ENCODE peak calls at places on chromosomes 1 and 21, in ten cellular contexts. One of them, this sample, is unnamed.

GRCh38 chr1:89523597-89524368 is 846 bp upstream of the LRRC8B start:
- DNase-seq in neural progenitor cell: peak; percentile 85
- DNase-seq in body of pancreas: peak; percentile 59
- DNase-seq in thyroid gland: no peak
- DNase-seq in cardiac fibroblast: peak; percentile 36
- DNase-seq in stimulated activated CD8-positive, alpha-beta memory T cell treated with anti-CD3 and anti-CD28 coated beads, Interleukin-2, amount 100 ng/mL, for 48 hours: peak; percentile 34
- DNase-seq in T-helper 1 cell: peak; percentile 41
- DNase-seq in heart left ventricle: no peak
- DNase-seq in NCI-H1092 treated with DMSO at 0.1 percent for 48 hours: peak; percentile 77
- DNase-seq in activated T-helper 1 cell treated with anti-CD3 and anti-CD28 coated beads, Interleukin-12 subunit alpha, Interleukin-12 subunit beta, Interleukin-2, Interleukin-4 antibody, amounts not matched to agents 30 ng/mL and 10 ng/mL and 1 ng/mL, durations not matched to agents 14 hours and 24 hours and 36 hours: no peak
- DNase-seq in this sample: no peak

GRCh38 chr21:36783612-36784383 is 84.9 kb downstream of the SIM2 start:
- DNase-seq in stimulated activated CD8-positive, alpha-beta memory T cell treated with anti-CD3 and anti-CD28 coated beads, Interleukin-2, amount 100 ng/mL, for 48 hours: no peak
- DNase-seq in thyroid gland: peak; percentile 67
- DNase-seq in heart left ventricle: no peak
- DNase-seq in cardiac fibroblast: peak; percentile 18
- DNase-seq in neural progenitor cell: no peak
- DNase-seq in T-helper 1 cell: no peak
- DNase-seq in body of pancreas: no peak
- DNase-seq in NCI-H1092 treated with DMSO at 0.1 percent for 48 hours: no peak
- DNase-seq in activated T-helper 1 cell treated with anti-CD3 and anti-CD28 coated beads, Interleukin-12 subunit alpha, Interleukin-12 subunit beta, Interleukin-2, Interleukin-4 antibody, amounts not matched to agents 30 ng/mL and 10 ng/mL and 1 ng/mL, durations not matched to agents 14 hours and 24 hours and 36 hours: no peak
- DNase-seq in this sample: no peak

GRCh38 chr1:211870156-211870555 is 39.6 kb upstream of the LPGAT1 start:
- DNase-seq in NCI-H1092 treated with DMSO at 0.1 percent for 48 hours: no peak
- DNase-seq in heart left ventricle: no peak
- DNase-seq in thyroid gland: no peak
- DNase-seq in neural progenitor cell: no peak
- DNase-seq in body of pancreas: no peak
- DNase-seq in stimulated activated CD8-positive, alpha-beta memory T cell treated with anti-CD3 and anti-CD28 coated beads, Interleukin-2, amount 100 ng/mL, for 48 hours: no peak
- DNase-seq in cardiac fibroblast: peak; percentile 15
- DNase-seq in activated T-helper 1 cell treated with anti-CD3 and anti-CD28 coated beads, Interleukin-12 subunit alpha, Interleukin-12 subunit beta, Interleukin-2, Interleukin-4 antibody, amounts not matched to agents 30 ng/mL and 10 ng/mL and 1 ng/mL, durations not matched to agents 14 hours and 24 hours and 36 hours: no peak
- DNase-seq in T-helper 1 cell: no peak
- DNase-seq in this sample: no peak

GRCh38 chr1:111959436-111959835 is 30.0 kb downstream of the KCND3 start:
- DNase-seq in thyroid gland: no peak
- DNase-seq in neural progenitor cell: no peak
- DNase-seq in activated T-helper 1 cell treated with anti-CD3 and anti-CD28 coated beads, Interleukin-12 subunit alpha, Interleukin-12 subunit beta, Interleukin-2, Interleukin-4 antibody, amounts not matched to agents 30 ng/mL and 10 ng/mL and 1 ng/mL, durations not matched to agents 14 hours and 24 hours and 36 hours: no peak
- DNase-seq in stimulated activated CD8-positive, alpha-beta memory T cell treated with anti-CD3 and anti-CD28 coated beads, Interleukin-2, amount 100 ng/mL, for 48 hours: no peak
- DNase-seq in NCI-H1092 treated with DMSO at 0.1 percent for 48 hours: no peak
- DNase-seq in heart left ventricle: no peak
- DNase-seq in T-helper 1 cell: no peak
- DNase-seq in body of pancreas: no peak
- DNase-seq in cardiac fibroblast: no peak
- DNase-seq in this sample: no peak

GRCh38 chr1:14778882-14779594 is 180.6 kb downstream of the KAZN start:
- DNase-seq in NCI-H1092 treated with DMSO at 0.1 percent for 48 hours: no peak
- DNase-seq in cardiac fibroblast: peak; percentile 31
- DNase-seq in stimulated activated CD8-positive, alpha-beta memory T cell treated with anti-CD3 and anti-CD28 coated beads, Interleukin-2, amount 100 ng/mL, for 48 hours: peak; percentile 16
- DNase-seq in T-helper 1 cell: no peak
- DNase-seq in body of pancreas: peak; percentile 63
- DNase-seq in activated T-helper 1 cell treated with anti-CD3 and anti-CD28 coated beads, Interleukin-12 subunit alpha, Interleukin-12 subunit beta, Interleukin-2, Interleukin-4 antibody, amounts not matched to agents 30 ng/mL and 10 ng/mL and 1 ng/mL, durations not matched to agents 14 hours and 24 hours and 36 hours: no peak
- DNase-seq in heart left ventricle: no peak
- DNase-seq in neural progenitor cell: peak; percentile 84
- DNase-seq in thyroid gland: peak; percentile 18
- DNase-seq in this sample: peak; percentile 38

GRCh38 chr1:15354580-15354965 is 55.1 kb upstream of the EFHD2 start:
- DNase-seq in T-helper 1 cell: no peak
- DNase-seq in NCI-H1092 treated with DMSO at 0.1 percent for 48 hours: no peak
- DNase-seq in cardiac fibroblast: peak; percentile 18
- DNase-seq in thyroid gland: no peak
- DNase-seq in heart left ventricle: no peak
- DNase-seq in activated T-helper 1 cell treated with anti-CD3 and anti-CD28 coated beads, Interleukin-12 subunit alpha, Interleukin-12 subunit beta, Interleukin-2, Interleukin-4 antibody, amounts not matched to agents 30 ng/mL and 10 ng/mL and 1 ng/mL, durations not matched to agents 14 hours and 24 hours and 36 hours: no peak
- DNase-seq in neural progenitor cell: no peak
- DNase-seq in body of pancreas: no peak
- DNase-seq in stimulated activated CD8-positive, alpha-beta memory T cell treated with anti-CD3 and anti-CD28 coated beads, Interleukin-2, amount 100 ng/mL, for 48 hours: no peak
- DNase-seq in this sample: no peak

GRCh38 chr1:243850013-243850367 is at the start of gene AKT3:
- DNase-seq in activated T-helper 1 cell treated with anti-CD3 and anti-CD28 coated beads, Interleukin-12 subunit alpha, Interleukin-12 subunit beta, Interleukin-2, Interleukin-4 antibody, amounts not matched to agents 30 ng/mL and 10 ng/mL and 1 ng/mL, durations not matched to agents 14 hours and 24 hours and 36 hours: no peak
- DNase-seq in thyroid gland: no peak
- DNase-seq in neural progenitor cell: peak; percentile 91
- DNase-seq in body of pancreas: no peak
- DNase-seq in NCI-H1092 treated with DMSO at 0.1 percent for 48 hours: no peak
- DNase-seq in stimulated activated CD8-positive, alpha-beta memory T cell treated with anti-CD3 and anti-CD28 coated beads, Interleukin-2, amount 100 ng/mL, for 48 hours: no peak
- DNase-seq in heart left ventricle: no peak
- DNase-seq in cardiac fibroblast: peak; percentile 86
- DNase-seq in T-helper 1 cell: no peak
- DNase-seq in this sample: no peak

GRCh38 chr1:203325004-203325417 is 19.7 kb downstream of the BTG2 start:
- DNase-seq in heart left ventricle: no peak
- DNase-seq in stimulated activated CD8-positive, alpha-beta memory T cell treated with anti-CD3 and anti-CD28 coated beads, Interleukin-2, amount 100 ng/mL, for 48 hours: no peak
- DNase-seq in body of pancreas: no peak
- DNase-seq in T-helper 1 cell: peak; percentile 41
- DNase-seq in NCI-H1092 treated with DMSO at 0.1 percent for 48 hours: peak; percentile 94
- DNase-seq in thyroid gland: no peak
- DNase-seq in neural progenitor cell: peak; percentile 85
- DNase-seq in activated T-helper 1 cell treated with anti-CD3 and anti-CD28 coated beads, Interleukin-12 subunit alpha, Interleukin-12 subunit beta, Interleukin-2, Interleukin-4 antibody, amounts not matched to agents 30 ng/mL and 10 ng/mL and 1 ng/mL, durations not matched to agents 14 hours and 24 hours and 36 hours: peak; percentile 66
- DNase-seq in cardiac fibroblast: peak; percentile 15
- DNase-seq in this sample: no peak

GRCh38 chr1:9182784-9183257 is 51.8 kb upstream of the H6PD start:
- DNase-seq in T-helper 1 cell: no peak
- DNase-seq in activated T-helper 1 cell treated with anti-CD3 and anti-CD28 coated beads, Interleukin-12 subunit alpha, Interleukin-12 subunit beta, Interleukin-2, Interleukin-4 antibody, amounts not matched to agents 30 ng/mL and 10 ng/mL and 1 ng/mL, durations not matched to agents 14 hours and 24 hours and 36 hours: no peak
- DNase-seq in cardiac fibroblast: no peak
- DNase-seq in body of pancreas: peak; percentile 25
- DNase-seq in heart left ventricle: no peak
- DNase-seq in thyroid gland: no peak
- DNase-seq in stimulated activated CD8-positive, alpha-beta memory T cell treated with anti-CD3 and anti-CD28 coated beads, Interleukin-2, amount 100 ng/mL, for 48 hours: no peak
- DNase-seq in NCI-H1092 treated with DMSO at 0.1 percent for 48 hours: no peak
- DNase-seq in neural progenitor cell: peak; percentile 47
- DNase-seq in this sample: no peak

GRCh38 chr1:92544756-92545165 is 58.0 kb upstream of the GFI1 start:
- DNase-seq in thyroid gland: no peak
- DNase-seq in activated T-helper 1 cell treated with anti-CD3 and anti-CD28 coated beads, Interleukin-12 subunit alpha, Interleukin-12 subunit beta, Interleukin-2, Interleukin-4 antibody, amounts not matched to agents 30 ng/mL and 10 ng/mL and 1 ng/mL, durations not matched to agents 14 hours and 24 hours and 36 hours: no peak
- DNase-seq in stimulated activated CD8-positive, alpha-beta memory T cell treated with anti-CD3 and anti-CD28 coated beads, Interleukin-2, amount 100 ng/mL, for 48 hours: no peak
- DNase-seq in T-helper 1 cell: no peak
- DNase-seq in cardiac fibroblast: no peak
- DNase-seq in body of pancreas: no peak
- DNase-seq in neural progenitor cell: no peak
- DNase-seq in heart left ventricle: no peak
- DNase-seq in NCI-H1092 treated with DMSO at 0.1 percent for 48 hours: no peak
- DNase-seq in this sample: no peak

GRCh38 chr1:199794105-199794863 is 233.2 kb upstream of the NR5A2 start:
- DNase-seq in stimulated activated CD8-positive, alpha-beta memory T cell treated with anti-CD3 and anti-CD28 coated beads, Interleukin-2, amount 100 ng/mL, for 48 hours: no peak
- DNase-seq in NCI-H1092 treated with DMSO at 0.1 percent for 48 hours: no peak
- DNase-seq in activated T-helper 1 cell treated with anti-CD3 and anti-CD28 coated beads, Interleukin-12 subunit alpha, Interleukin-12 subunit beta, Interleukin-2, Interleukin-4 antibody, amounts not matched to agents 30 ng/mL and 10 ng/mL and 1 ng/mL, durations not matched to agents 14 hours and 24 hours and 36 hours: no peak
- DNase-seq in heart left ventricle: no peak
- DNase-seq in cardiac fibroblast: peak; percentile 33
- DNase-seq in T-helper 1 cell: no peak
- DNase-seq in body of pancreas: peak; percentile 25
- DNase-seq in neural progenitor cell: no peak
- DNase-seq in thyroid gland: no peak
- DNase-seq in this sample: no peak

GRCh38 chr1:184078564-184079107 is 27.1 kb downstream of the TSEN15 start:
- DNase-seq in stimulated activated CD8-positive, alpha-beta memory T cell treated with anti-CD3 and anti-CD28 coated beads, Interleukin-2, amount 100 ng/mL, for 48 hours: no peak
- DNase-seq in cardiac fibroblast: peak; percentile 4
- DNase-seq in thyroid gland: no peak
- DNase-seq in body of pancreas: no peak
- DNase-seq in NCI-H1092 treated with DMSO at 0.1 percent for 48 hours: peak; percentile 76
- DNase-seq in neural progenitor cell: no peak
- DNase-seq in heart left ventricle: no peak
- DNase-seq in activated T-helper 1 cell treated with anti-CD3 and anti-CD28 coated beads, Interleukin-12 subunit alpha, Interleukin-12 subunit beta, Interleukin-2, Interleukin-4 antibody, amounts not matched to agents 30 ng/mL and 10 ng/mL and 1 ng/mL, durations not matched to agents 14 hours and 24 hours and 36 hours: no peak
- DNase-seq in T-helper 1 cell: no peak
- DNase-seq in this sample: no peak

GRCh38 chr1:1479547-1480483 is 8.2 kb downstream of the ATAD3B start:
- DNase-seq in NCI-H1092 treated with DMSO at 0.1 percent for 48 hours: no peak
- DNase-seq in body of pancreas: no peak
- DNase-seq in stimulated activated CD8-positive, alpha-beta memory T cell treated with anti-CD3 and anti-CD28 coated beads, Interleukin-2, amount 100 ng/mL, for 48 hours: no peak
- DNase-seq in neural progenitor cell: no peak
- DNase-seq in activated T-helper 1 cell treated with anti-CD3 and anti-CD28 coated beads, Interleukin-12 subunit alpha, Interleukin-12 subunit beta, Interleukin-2, Interleukin-4 antibody, amounts not matched to agents 30 ng/mL and 10 ng/mL and 1 ng/mL, durations not matched to agents 14 hours and 24 hours and 36 hours: no peak
- DNase-seq in heart left ventricle: no peak
- DNase-seq in T-helper 1 cell: no peak
- DNase-seq in cardiac fibroblast: no peak
- DNase-seq in thyroid gland: no peak
- DNase-seq in this sample: no peak

GRCh38 chr1:224497714-224498573 is 63.3 kb upstream of the WDR26 start:
- DNase-seq in thyroid gland: no peak
- DNase-seq in neural progenitor cell: peak; percentile 49
- DNase-seq in body of pancreas: no peak
- DNase-seq in stimulated activated CD8-positive, alpha-beta memory T cell treated with anti-CD3 and anti-CD28 coated beads, Interleukin-2, amount 100 ng/mL, for 48 hours: peak; percentile 49
- DNase-seq in cardiac fibroblast: peak; percentile 73
- DNase-seq in T-helper 1 cell: no peak
- DNase-seq in NCI-H1092 treated with DMSO at 0.1 percent for 48 hours: no peak
- DNase-seq in heart left ventricle: peak; percentile 49
- DNase-seq in activated T-helper 1 cell treated with anti-CD3 and anti-CD28 coated beads, Interleukin-12 subunit alpha, Interleukin-12 subunit beta, Interleukin-2, Interleukin-4 antibody, amounts not matched to agents 30 ng/mL and 10 ng/mL and 1 ng/mL, durations not matched to agents 14 hours and 24 hours and 36 hours: peak; percentile 62
- DNase-seq in this sample: no peak

GRCh38 chr1:84174051-84174556 is 30.0 kb downstream of the PRKACB start:
- DNase-seq in neural progenitor cell: no peak
- DNase-seq in cardiac fibroblast: peak; percentile 44
- DNase-seq in body of pancreas: no peak
- DNase-seq in thyroid gland: no peak
- DNase-seq in activated T-helper 1 cell treated with anti-CD3 and anti-CD28 coated beads, Interleukin-12 subunit alpha, Interleukin-12 subunit beta, Interleukin-2, Interleukin-4 antibody, amounts not matched to agents 30 ng/mL and 10 ng/mL and 1 ng/mL, durations not matched to agents 14 hours and 24 hours and 36 hours: no peak
- DNase-seq in stimulated activated CD8-positive, alpha-beta memory T cell treated with anti-CD3 and anti-CD28 coated beads, Interleukin-2, amount 100 ng/mL, for 48 hours: no peak
- DNase-seq in NCI-H1092 treated with DMSO at 0.1 percent for 48 hours: no peak
- DNase-seq in T-helper 1 cell: no peak
- DNase-seq in heart left ventricle: no peak
- DNase-seq in this sample: no peak

GRCh38 chr1:47568763-47569162 is 130.9 kb downstream of the FOXD2 start:
- DNase-seq in activated T-helper 1 cell treated with anti-CD3 and anti-CD28 coated beads, Interleukin-12 subunit alpha, Interleukin-12 subunit beta, Interleukin-2, Interleukin-4 antibody, amounts not matched to agents 30 ng/mL and 10 ng/mL and 1 ng/mL, durations not matched to agents 14 hours and 24 hours and 36 hours: no peak
- DNase-seq in T-helper 1 cell: no peak
- DNase-seq in heart left ventricle: no peak
- DNase-seq in thyroid gland: no peak
- DNase-seq in neural progenitor cell: no peak
- DNase-seq in stimulated activated CD8-positive, alpha-beta memory T cell treated with anti-CD3 and anti-CD28 coated beads, Interleukin-2, amount 100 ng/mL, for 48 hours: no peak
- DNase-seq in cardiac fibroblast: no peak
- DNase-seq in body of pancreas: no peak
- DNase-seq in NCI-H1092 treated with DMSO at 0.1 percent for 48 hours: peak; percentile 21
- DNase-seq in this sample: no peak

GRCh38 chr1:47181095-47181954 is 8.5 kb downstream of the PDZK1IP1 start:
- DNase-seq in body of pancreas: no peak
- DNase-seq in activated T-helper 1 cell treated with anti-CD3 and anti-CD28 coated beads, Interleukin-12 subunit alpha, Interleukin-12 subunit beta, Interleukin-2, Interleukin-4 antibody, amounts not matched to agents 30 ng/mL and 10 ng/mL and 1 ng/mL, durations not matched to agents 14 hours and 24 hours and 36 hours: no peak
- DNase-seq in thyroid gland: no peak
- DNase-seq in neural progenitor cell: no peak
- DNase-seq in NCI-H1092 treated with DMSO at 0.1 percent for 48 hours: peak; percentile 17
- DNase-seq in stimulated activated CD8-positive, alpha-beta memory T cell treated with anti-CD3 and anti-CD28 coated beads, Interleukin-2, amount 100 ng/mL, for 48 hours: no peak
- DNase-seq in T-helper 1 cell: no peak
- DNase-seq in heart left ventricle: no peak
- DNase-seq in cardiac fibroblast: no peak
- DNase-seq in this sample: no peak

GRCh38 chr1:204623365-204623893 is 62.1 kb downstream of the LRRN2 start:
- DNase-seq in activated T-helper 1 cell treated with anti-CD3 and anti-CD28 coated beads, Interleukin-12 subunit alpha, Interleukin-12 subunit beta, Interleukin-2, Interleukin-4 antibody, amounts not matched to agents 30 ng/mL and 10 ng/mL and 1 ng/mL, durations not matched to agents 14 hours and 24 hours and 36 hours: no peak
- DNase-seq in body of pancreas: no peak
- DNase-seq in neural progenitor cell: peak; percentile 21
- DNase-seq in cardiac fibroblast: peak; percentile 59
- DNase-seq in NCI-H1092 treated with DMSO at 0.1 percent for 48 hours: no peak
- DNase-seq in stimulated activated CD8-positive, alpha-beta memory T cell treated with anti-CD3 and anti-CD28 coated beads, Interleukin-2, amount 100 ng/mL, for 48 hours: no peak
- DNase-seq in heart left ventricle: peak; percentile 47
- DNase-seq in thyroid gland: no peak
- DNase-seq in T-helper 1 cell: no peak
- DNase-seq in this sample: no peak

GRCh38 chr1:214290399-214291037 is 9.6 kb downstream of the SMYD2 start:
- DNase-seq in heart left ventricle: no peak
- DNase-seq in neural progenitor cell: no peak
- DNase-seq in stimulated activated CD8-positive, alpha-beta memory T cell treated with anti-CD3 and anti-CD28 coated beads, Interleukin-2, amount 100 ng/mL, for 48 hours: no peak
- DNase-seq in NCI-H1092 treated with DMSO at 0.1 percent for 48 hours: no peak
- DNase-seq in body of pancreas: no peak
- DNase-seq in activated T-helper 1 cell treated with anti-CD3 and anti-CD28 coated beads, Interleukin-12 subunit alpha, Interleukin-12 subunit beta, Interleukin-2, Interleukin-4 antibody, amounts not matched to agents 30 ng/mL and 10 ng/mL and 1 ng/mL, durations not matched to agents 14 hours and 24 hours and 36 hours: no peak
- DNase-seq in T-helper 1 cell: no peak
- DNase-seq in cardiac fibroblast: peak; percentile 14
- DNase-seq in thyroid gland: no peak
- DNase-seq in this sample: peak; percentile 53

GRCh38 chr1:225872075-225872430 is 10.1 kb downstream of the TMEM63A start:
- DNase-seq in activated T-helper 1 cell treated with anti-CD3 and anti-CD28 coated beads, Interleukin-12 subunit alpha, Interleukin-12 subunit beta, Interleukin-2, Interleukin-4 antibody, amounts not matched to agents 30 ng/mL and 10 ng/mL and 1 ng/mL, durations not matched to agents 14 hours and 24 hours and 36 hours: no peak
- DNase-seq in body of pancreas: no peak
- DNase-seq in neural progenitor cell: no peak
- DNase-seq in NCI-H1092 treated with DMSO at 0.1 percent for 48 hours: no peak
- DNase-seq in stimulated activated CD8-positive, alpha-beta memory T cell treated with anti-CD3 and anti-CD28 coated beads, Interleukin-2, amount 100 ng/mL, for 48 hours: no peak
- DNase-seq in T-helper 1 cell: no peak
- DNase-seq in heart left ventricle: no peak
- DNase-seq in cardiac fibroblast: no peak
- DNase-seq in thyroid gland: no peak
- DNase-seq in this sample: no peak

GRCh38 chr1:66402194-66402593 is 131.8 kb upstream of the SGIP1 start:
- DNase-seq in neural progenitor cell: no peak
- DNase-seq in heart left ventricle: peak; percentile 79
- DNase-seq in T-helper 1 cell: no peak
- DNase-seq in stimulated activated CD8-positive, alpha-beta memory T cell treated with anti-CD3 and anti-CD28 coated beads, Interleukin-2, amount 100 ng/mL, for 48 hours: no peak
- DNase-seq in thyroid gland: peak; percentile 16
- DNase-seq in activated T-helper 1 cell treated with anti-CD3 and anti-CD28 coated beads, Interleukin-12 subunit alpha, Interleukin-12 subunit beta, Interleukin-2, Interleukin-4 antibody, amounts not matched to agents 30 ng/mL and 10 ng/mL and 1 ng/mL, durations not matched to agents 14 hours and 24 hours and 36 hours: no peak
- DNase-seq in cardiac fibroblast: peak; percentile 83
- DNase-seq in NCI-H1092 treated with DMSO at 0.1 percent for 48 hours: no peak
- DNase-seq in body of pancreas: peak; percentile 20
- DNase-seq in this sample: peak; percentile 80

GRCh38 chr1:108691128-108691885 is 803 bp upstream of the PRPF38B start:
- DNase-seq in neural progenitor cell: peak; percentile 50
- DNase-seq in cardiac fibroblast: no peak
- DNase-seq in heart left ventricle: no peak
- DNase-seq in stimulated activated CD8-positive, alpha-beta memory T cell treated with anti-CD3 and anti-CD28 coated beads, Interleukin-2, amount 100 ng/mL, for 48 hours: no peak
- DNase-seq in activated T-helper 1 cell treated with anti-CD3 and anti-CD28 coated beads, Interleukin-12 subunit alpha, Interleukin-12 subunit beta, Interleukin-2, Interleukin-4 antibody, amounts not matched to agents 30 ng/mL and 10 ng/mL and 1 ng/mL, durations not matched to agents 14 hours and 24 hours and 36 hours: no peak
- DNase-seq in thyroid gland: no peak
- DNase-seq in body of pancreas: no peak
- DNase-seq in T-helper 1 cell: no peak
- DNase-seq in NCI-H1092 treated with DMSO at 0.1 percent for 48 hours: no peak
- DNase-seq in this sample: no peak

GRCh38 chr1:110746644-110747259 is 72.0 kb upstream of the KCNA3 start:
- DNase-seq in body of pancreas: peak; percentile 50
- DNase-seq in neural progenitor cell: peak; percentile 84
- DNase-seq in stimulated activated CD8-positive, alpha-beta memory T cell treated with anti-CD3 and anti-CD28 coated beads, Interleukin-2, amount 100 ng/mL, for 48 hours: peak; percentile 20
- DNase-seq in T-helper 1 cell: peak; percentile 37
- DNase-seq in thyroid gland: peak; percentile 18
- DNase-seq in cardiac fibroblast: peak; percentile 56
- DNase-seq in NCI-H1092 treated with DMSO at 0.1 percent for 48 hours: no peak
- DNase-seq in activated T-helper 1 cell treated with anti-CD3 and anti-CD28 coated beads, Interleukin-12 subunit alpha, Interleukin-12 subunit beta, Interleukin-2, Interleukin-4 antibody, amounts not matched to agents 30 ng/mL and 10 ng/mL and 1 ng/mL, durations not matched to agents 14 hours and 24 hours and 36 hours: peak; percentile 45
- DNase-seq in heart left ventricle: peak; percentile 32
- DNase-seq in this sample: peak; percentile 47

GRCh38 chr21:44490405-44490804 is 35.1 kb downstream of the LRRC3 start:
- DNase-seq in stimulated activated CD8-positive, alpha-beta memory T cell treated with anti-CD3 and anti-CD28 coated beads, Interleukin-2, amount 100 ng/mL, for 48 hours: no peak
- DNase-seq in cardiac fibroblast: no peak
- DNase-seq in thyroid gland: no peak
- DNase-seq in activated T-helper 1 cell treated with anti-CD3 and anti-CD28 coated beads, Interleukin-12 subunit alpha, Interleukin-12 subunit beta, Interleukin-2, Interleukin-4 antibody, amounts not matched to agents 30 ng/mL and 10 ng/mL and 1 ng/mL, durations not matched to agents 14 hours and 24 hours and 36 hours: no peak
- DNase-seq in neural progenitor cell: no peak
- DNase-seq in T-helper 1 cell: no peak
- DNase-seq in heart left ventricle: no peak
- DNase-seq in body of pancreas: no peak
- DNase-seq in NCI-H1092 treated with DMSO at 0.1 percent for 48 hours: no peak
- DNase-seq in this sample: no peak

GRCh38 chr1:111275079-111275478 is 15.6 kb upstream of the CHIA start:
- DNase-seq in NCI-H1092 treated with DMSO at 0.1 percent for 48 hours: no peak
- DNase-seq in T-helper 1 cell: no peak
- DNase-seq in cardiac fibroblast: peak; percentile 72
- DNase-seq in heart left ventricle: peak; percentile 71
- DNase-seq in neural progenitor cell: no peak
- DNase-seq in activated T-helper 1 cell treated with anti-CD3 and anti-CD28 coated beads, Interleukin-12 subunit alpha, Interleukin-12 subunit beta, Interleukin-2, Interleukin-4 antibody, amounts not matched to agents 30 ng/mL and 10 ng/mL and 1 ng/mL, durations not matched to agents 14 hours and 24 hours and 36 hours: peak; percentile 8
- DNase-seq in thyroid gland: peak; percentile 63
- DNase-seq in body of pancreas: no peak
- DNase-seq in stimulated activated CD8-positive, alpha-beta memory T cell treated with anti-CD3 and anti-CD28 coated beads, Interleukin-2, amount 100 ng/mL, for 48 hours: peak; percentile 22
- DNase-seq in this sample: peak; percentile 70

This sample was measured in left ventricle myocardium superior.